ENCODE peak calls at places on chromosomes 12 and 14, in eight cellular contexts. W is IMR-90, S is esophagus squamous epithelium, T is uterus, G is heart left ventricle, D is breast epithelium, A is endothelial cell of umbilical vein, Y is ovary. H is an unnamed sample.
A peak's percentile ranks its signal among the peaks of the same experiment; 100 is the strongest.

GRCh38 chr12:76003263-76003640 is 28.3 kb downstream of the PHLDA1 start:
- DNase-seq in G (no peak), S (no peak), D (no peak), A (peak; percentile 35), W (no peak), T (no peak), Y (no peak), H (no peak)

GRCh38 chr12:87995581-87996178 is 33.5 kb downstream of the C12orf50 start:
- DNase-seq in D (no peak), S (no peak), A (peak; percentile 74), G (peak; percentile 38), Y (peak; percentile 47), T (peak; percentile 22), W (peak; percentile 73), H (peak; percentile 50)

GRCh38 chr14:68191567-68192321 is 372.2 kb downstream of the RAD51B start:
- DNase-seq in Y (no peak), D (no peak), A (no peak), T (peak; percentile 52), S (no peak), G (no peak), W (peak; percentile 37), H (no peak)

GRCh38 chr14:33676135-33676566 is 274.7 kb downstream of the EGLN3 start:
- DNase-seq in W (no peak), G (peak; percentile 19), D (no peak), S (no peak), A (peak; percentile 26), T (no peak), Y (no peak), H (no peak)

GRCh38 chr12:111295176-111295575 is 73.7 kb downstream of the PHETA1 start:
- DNase-seq in G (no peak), Y (no peak), D (no peak), W (no peak), S (no peak), T (no peak), A (no peak), H (no peak)

GRCh38 chr12:19431407-19432308 is 7.6 kb upstream of the AEBP2 start:
- DNase-seq in Y (no peak), W (peak; percentile 88), G (no peak), T (no peak), S (no peak), D (no peak), A (peak; percentile 75), H (no peak)

GRCh38 chr12:14770495-14771313 is 32.6 kb downstream of the WBP11 start:
- DNase-seq in S (peak; percentile 64), G (peak; percentile 95), D (peak; percentile 97), A (peak; percentile 97), W (peak; percentile 91), T (peak; percentile 98), Y (peak; percentile 93), H (peak; percentile 97)

GRCh38 chr12:2177751-2178150 is 125.0 kb downstream of the CACNA1C start:
- DNase-seq in S (no peak), D (no peak), Y (no peak), W (no peak), T (no peak), A (no peak), G (no peak), H (no peak)

GRCh38 chr12:122934722-122935121 is 31.5 kb downstream of the ABCB9 start:
- DNase-seq in W (no peak), A (no peak), S (no peak), D (no peak), G (no peak), T (no peak), Y (no peak), H (no peak)

GRCh38 chr14:101808020-101808641 is 46.6 kb downstream of the PPP2R5C start:
- DNase-seq in Y (no peak), T (no peak), G (no peak), D (no peak), S (no peak), W (no peak), A (no peak), H (no peak)

GRCh38 chr12:2306012-2306411 is 253.2 kb downstream of the CACNA1C start:
- DNase-seq in T (no peak), G (no peak), Y (no peak), W (peak; percentile 38), A (no peak), S (no peak), D (no peak), H (no peak)

GRCh38 chr14:92783813-92784431 is 10.2 kb upstream of the GOLGA5 start:
- DNase-seq in G (no peak), S (no peak), T (peak; percentile 34), W (peak; percentile 75), Y (no peak), A (peak; percentile 81), D (no peak), H (no peak)

GRCh38 chr14:58887931-58888330 is 250.2 kb downstream of the DACT1 start:
- DNase-seq in W (no peak), D (no peak), S (no peak), A (no peak), Y (no peak), G (no peak), T (no peak), H (no peak)

DNA sequence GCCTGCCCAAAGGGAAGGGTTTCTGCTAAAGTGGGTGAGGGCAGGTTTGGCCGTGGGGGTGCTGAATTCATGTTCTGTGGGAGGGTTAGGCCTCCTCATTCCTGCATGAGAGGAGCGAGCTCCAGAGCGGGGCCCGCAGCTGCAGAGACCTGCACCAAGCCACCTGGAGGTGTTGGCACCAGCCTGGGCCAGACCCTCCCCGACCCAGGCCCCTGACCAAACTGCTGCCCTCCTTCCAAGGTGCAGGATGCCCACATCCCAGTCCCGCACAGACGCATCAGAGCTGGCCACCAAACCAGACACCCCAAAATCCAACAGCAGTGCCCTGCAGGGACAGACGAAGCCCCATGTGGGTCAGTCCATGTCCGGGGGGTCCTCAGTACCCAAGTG is 10.6 kb downstream of the ADSS1 start:
- DNase-seq in T (no peak), S (no peak), W (no peak), G (no peak), D (no peak), A (no peak), Y (no peak), H (no peak)
- H3K27ac ChIP-seq in T (no peak overlapping the region), S (no peak overlapping the region), W (no peak overlapping the region), G (peak overlapping the region; percentile 95), D (no peak overlapping the region), A (no peak overlapping the region), Y (no peak overlapping the region), H (no peak overlapping the region)

GRCh38 chr12:92434607-92435025 is 268.2 kb upstream of the PLEKHG7 start:
- DNase-seq in G (no peak), A (no peak), D (no peak), T (no peak), Y (no peak), S (no peak), W (no peak), H (no peak)
- TF ChIP-seq POLR2A in G (no peak), A (no peak), D (no peak), T (no peak), Y (no peak), S (no peak), W (no peak), H (no peak)

DNA sequence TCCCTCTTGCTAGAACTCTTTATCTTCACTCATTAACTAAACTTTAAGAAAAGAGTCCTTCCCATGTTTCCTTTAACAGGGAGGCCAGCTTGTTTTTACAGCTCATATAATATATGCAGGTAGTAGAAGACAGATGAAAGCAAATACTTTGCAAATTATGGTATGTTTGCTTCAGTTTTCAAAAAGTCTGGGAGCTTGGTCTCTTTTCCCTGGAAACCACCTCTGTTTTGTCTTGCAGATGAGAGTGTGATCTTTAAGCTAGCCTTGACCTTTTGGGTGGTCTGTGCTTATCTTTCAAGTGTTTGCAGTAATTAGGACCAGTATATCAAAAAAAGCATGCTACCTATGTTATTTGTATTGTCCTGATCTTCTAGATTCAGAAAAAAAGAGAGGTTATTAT is 62.7 kb downstream of the ERC1 start:
- DNase-seq in D (no peak), G (no peak), A (no peak), W (no peak), T (no peak), S (no peak), Y (no peak), H (no peak)
- H3K27ac ChIP-seq in D (no peak overlapping the region), G (peak overlapping the region; percentile 68), A (no peak overlapping the region), W (no peak overlapping the region), T (no peak overlapping the region), S (no peak overlapping the region), Y (no peak overlapping the region), H (peak overlapping the region; percentile 21)

DNA sequence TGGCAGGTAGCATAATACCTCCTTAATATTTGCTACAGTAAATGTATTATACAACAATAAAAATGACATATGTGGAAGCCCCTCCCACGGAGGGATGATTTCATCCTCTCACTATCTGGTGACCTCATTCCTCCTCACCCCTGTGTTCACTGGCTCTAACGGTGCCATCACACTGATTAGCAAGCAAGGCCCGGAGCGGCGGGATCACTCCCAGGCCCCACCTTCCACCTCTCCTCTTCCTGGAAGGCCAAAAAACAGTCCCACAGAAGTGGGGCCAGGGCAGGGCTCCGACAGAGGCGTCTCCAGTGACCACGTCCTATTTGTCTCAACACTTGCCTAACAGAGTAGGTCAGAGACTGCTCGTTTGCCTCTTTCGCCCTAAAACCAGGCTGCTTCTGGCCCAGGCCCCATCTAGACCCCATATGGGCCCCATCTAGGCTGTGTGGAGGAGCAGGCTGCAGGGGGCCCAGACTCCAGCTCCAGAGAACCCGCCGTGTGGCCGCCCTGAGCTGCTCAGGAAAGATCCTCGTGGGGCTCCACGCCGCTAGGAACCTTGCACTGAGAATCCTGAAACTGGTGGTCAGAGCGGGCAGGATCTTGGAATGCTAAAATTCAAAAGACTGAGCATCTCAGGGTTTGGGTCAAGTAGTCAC is 3.7 kb downstream of the SELPLG start:
- DNase-seq in D (no peak), G (peak; percentile 28), A (peak; percentile 70), W (peak; percentile 87), S (no peak), T (peak; percentile 77), Y (no peak), H (no peak)
- TF ChIP-seq POLR2A in D (no peak), G (no peak), A (no peak), W (no peak), S (no peak), T (no peak), Y (no peak), H (no peak)

H was measured in thyroid gland.